ENCODE peak calls at places on chromosomes 11 and 22, in four cellular contexts. V is mucosa of descending colon, Z is lower lobe of right lung, T is IMR-90. Y is an unnamed sample.

GRCh38 chr11:107493117-107493516 is 35.5 kb upstream of the CWF19L2 start:
- DNase-seq in Z (no peak), V (no peak), T (peak; percentile 63), Y (no peak)

GRCh38 chr22:30196141-30196866 is 50.3 kb downstream of the LIF start:
- DNase-seq in V (peak; percentile 46), T (peak; percentile 100), Z (peak; percentile 87), Y (no peak)

GRCh38 chr11:121372028-121372427 is 79.5 kb downstream of the SC5D start:
- DNase-seq in Z (no peak), V (no peak), T (no peak), Y (no peak)

GRCh38 chr22:16654882-16655281 is 62.3 kb upstream of the CCT8L2 start:
- DNase-seq in T (no peak), Z (no peak), V (no peak), Y (no peak)

GRCh38 chr11:95284057-95285052 is 53.4 kb upstream of the SESN3 start:
- DNase-seq in T (no peak), V (no peak), Z (no peak), Y (no peak)

GRCh38 chr11:61392991-61393595 is 706 bp downstream of the TMEM216 start:
- DNase-seq in Z (no peak), V (peak; percentile 27), T (peak; percentile 34), Y (no peak)

GRCh38 chr22:23070418-23071162 is at the start of gene GNAZ:
- DNase-seq in Z (peak; percentile 52), T (no peak), V (peak; percentile 23), Y (no peak)

GRCh38 chr11:111351374-111352081 is 27.5 kb downstream of the POU2AF1 start:
- DNase-seq in V (no peak), Z (no peak), T (no peak), Y (no peak)

GRCh38 chr22:45290410-45290936 is 5.7 kb downstream of the UPK3A start:
- DNase-seq in V (peak; percentile 70), T (peak; percentile 83), Z (no peak), Y (no peak)

GRCh38 chr11:83191986-83192385 is 1.5 kb upstream of the ANKRD42 start:
- DNase-seq in V (no peak), T (no peak), Z (no peak), Y (no peak)

GRCh38 chr11:68017858-68018729 is 8.0 kb downstream of the ALDH3B1 start:
- DNase-seq in Z (no peak), T (no peak), V (no peak), Y (no peak)

GRCh38 chr11:131675489-131675888 is 305.1 kb downstream of the NTM start:
- DNase-seq in V (no peak), Z (no peak), T (peak; percentile 63), Y (no peak)

GRCh38 chr11:68273056-68273738 is 1.4 kb upstream of the C11orf24 start:
- DNase-seq in V (no peak), Z (no peak), T (no peak), Y (no peak)

GRCh38 chr11:126839496-126839895 is 161.1 kb downstream of the KIRREL3 start:
- DNase-seq in T (no peak), V (no peak), Z (no peak), Y (no peak)

GRCh38 chr22:45516163-45516562 is 13.5 kb downstream of the FBLN1 start:
- DNase-seq in T (no peak), V (no peak), Z (no peak), Y (no peak)

GRCh38 chr22:17562906-17563870 is at the start of gene SLC25A18:
- DNase-seq in Z (no peak), T (no peak), V (no peak), Y (no peak)

GRCh38 chr22:34283844-34284243 is 363.6 kb upstream of the LARGE1 start:
- DNase-seq in T (no peak), Z (no peak), V (no peak), Y (no peak)

GRCh38 chr11:87030458-87031054 is 7.2 kb upstream of the TMEM135 start:
- DNase-seq in T (peak; percentile 18), Z (no peak), V (no peak), Y (no peak)

GRCh38 chr11:79018371-79018849 is 422.4 kb downstream of the TENM4 start:
- DNase-seq in Z (no peak), V (no peak), T (peak; percentile 97), Y (no peak)

GRCh38 chr11:130369141-130369691 is 54.5 kb upstream of the ZBTB44 start:
- DNase-seq in T (no peak), V (no peak), Z (no peak), Y (no peak)

GRCh38 chr22:21876486-21877176 is 9.2 kb upstream of the MAPK1 start:
- DNase-seq in V (no peak), Z (no peak), T (peak; percentile 68), Y (no peak)

GRCh38 chr11:9104581-9104980 is 13.2 kb upstream of the SCUBE2 start:
- DNase-seq in V (no peak), T (no peak), Z (no peak), Y (no peak)

GRCh38 chr11:96426356-96427103 is 36.7 kb downstream of the JRKL start:
- DNase-seq in Z (no peak), T (peak; percentile 61), V (no peak), Y (peak; percentile 5)

GRCh38 chr11:65604258-65604657 is 8.7 kb upstream of the KCNK7 start:
- DNase-seq in V (no peak), T (no peak), Z (no peak), Y (no peak)

GRCh38 chr11:65609711-65610110 is 4.3 kb downstream of the MAP3K11 start:
- DNase-seq in V (no peak), T (no peak), Z (no peak), Y (no peak)

GRCh38 chr11:65609236-65609635 is 4.8 kb downstream of the MAP3K11 start:
- DNase-seq in Z (no peak), T (no peak), V (no peak), Y (no peak)

GRCh38 chr11:65607614-65608426 is 6.2 kb downstream of the MAP3K11 start:
- DNase-seq in V (no peak), Z (no peak), T (no peak), Y (no peak)

GRCh38 chr11:65606876-65607613 is 7.0 kb downstream of the MAP3K11 start:
- DNase-seq in Z (peak; percentile 94), T (peak; percentile 93), V (peak; percentile 92), Y (no peak)
- TF ChIP-seq CTCF in Z (no peak), T (no peak), V (no peak), Y (no peak)

GRCh38 chr11:47208628-47209027 is 6.1 kb upstream of the DDB2 start:
- DNase-seq in Z (no peak), V (no peak), T (no peak), Y (no peak)

GRCh38 chr11:47212938-47213337 is 1.8 kb upstream of the DDB2 start:
- DNase-seq in Z (no peak), T (no peak), V (peak; percentile 30), Y (no peak)

GRCh38 chr11:47215366-47215925 is 672 bp downstream of the DDB2 start:
- DNase-seq in T (no peak), V (no peak), Z (no peak), Y (peak; percentile 30)

GRCh38 chr11:47216141-47216798 is 1.5 kb downstream of the DDB2 start:
- DNase-seq in V (peak; percentile 78), Z (no peak), T (peak; percentile 87), Y (peak; percentile 21)

GRCh38 chr11:47213985-47214564 is 699 bp upstream of the DDB2 start:
- DNase-seq in V (peak; percentile 93), Z (peak; percentile 96), T (peak; percentile 61), Y (peak; percentile 42)
- H3K4me3 ChIP-seq in V (peak overlapping the region; percentile 46), Z (peak overlapping the region; percentile 74), T (peak overlapping the region; percentile 8), Y (peak overlapping the region; percentile 59)

GRCh38 chr11:2525941-2526807 is 81.4 kb downstream of the KCNQ1 start:
- DNase-seq in V (peak; percentile 40), Z (peak; percentile 35), T (no peak), Y (no peak)
- TF ChIP-seq CTCF in V (no peak), Z (no peak), T (no peak), Y (no peak)

DNA sequence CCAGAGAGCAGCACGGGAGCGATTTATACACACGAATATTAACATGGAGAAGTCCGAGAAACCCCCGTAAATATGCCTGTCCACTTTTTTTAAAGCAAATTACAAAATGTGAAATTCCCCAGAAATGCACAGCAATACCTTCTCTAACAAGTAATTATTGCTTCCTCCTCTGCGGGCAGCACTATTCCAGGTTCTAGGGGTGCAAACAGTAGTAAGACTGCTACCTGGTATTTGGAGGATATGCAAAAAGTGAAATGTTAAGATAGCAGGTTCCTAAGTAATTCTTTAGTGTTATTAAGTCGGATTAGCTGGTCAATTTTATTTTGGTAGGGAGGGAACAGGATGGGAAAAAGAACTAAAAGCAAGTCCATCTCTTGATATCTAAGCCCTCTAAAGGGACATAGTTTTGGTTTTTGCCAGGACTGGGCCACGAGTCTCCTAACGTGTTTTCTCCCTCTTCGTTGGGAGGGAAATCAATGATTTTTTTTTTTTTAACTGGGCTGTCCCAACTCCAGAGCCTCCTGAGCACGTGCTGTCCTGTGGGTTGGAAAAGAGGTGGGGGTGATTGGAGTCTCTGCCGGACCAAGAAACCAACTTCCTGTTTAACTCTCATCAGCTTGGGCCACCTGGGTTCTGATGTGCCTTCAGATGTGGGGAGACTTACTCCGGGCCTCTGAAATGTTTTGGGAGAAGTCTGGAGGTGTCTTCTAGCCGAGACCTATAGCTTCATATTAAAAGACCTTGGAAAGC is 1.7 kb upstream of the XBP1 start:
- DNase-seq in V (peak; percentile 51), Z (no peak), T (no peak), Y (no peak)
- H3K4me3 ChIP-seq in V (no peak overlapping the region), Z (peak overlapping the region; percentile 65), T (no peak overlapping the region), Y (peak overlapping the region; percentile 86)

DNA sequence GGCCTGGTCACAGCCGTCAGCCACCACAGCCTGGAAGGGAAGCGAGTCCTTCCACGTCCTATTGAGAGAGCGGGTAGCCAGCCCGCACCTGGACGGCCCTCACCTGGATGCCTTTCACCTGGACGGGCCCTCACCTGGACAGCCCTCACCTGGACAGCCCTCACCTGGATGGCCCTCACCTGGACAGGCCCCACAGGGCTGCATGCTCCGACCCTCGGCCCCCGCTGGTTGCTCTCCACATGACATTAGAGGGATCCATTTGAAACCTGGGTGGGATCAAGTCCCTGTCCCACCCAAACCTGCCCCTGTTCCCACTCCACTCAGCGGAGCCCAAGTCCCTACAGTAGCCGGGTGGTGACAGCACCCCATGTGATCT is 3.7 kb downstream of the C1QTNF6 start:
- DNase-seq in Z (peak; percentile 40), V (no peak), T (no peak), Y (no peak)
- TF ChIP-seq CTCF in Z (no peak), V (no peak), T (no peak), Y (no peak)

GRCh38 chr11:2158966-2159365 is 2.0 kb downstream of the INS start:
- DNase-seq in Z (no peak), V (no peak), T (no peak), Y (no peak)
- H3K4me3 ChIP-seq in Z (no peak overlapping the region), V (no peak overlapping the region), T (no peak overlapping the region), Y (no peak overlapping the region)

GRCh38 chr11:117509543-117509942 is 181.9 kb downstream of the CEP164 start:
- DNase-seq in Z (no peak), T (no peak), V (no peak), Y (no peak)
- TF ChIP-seq CTCF in Z (no peak), T (no peak), V (no peak), Y (no peak)

DNA sequence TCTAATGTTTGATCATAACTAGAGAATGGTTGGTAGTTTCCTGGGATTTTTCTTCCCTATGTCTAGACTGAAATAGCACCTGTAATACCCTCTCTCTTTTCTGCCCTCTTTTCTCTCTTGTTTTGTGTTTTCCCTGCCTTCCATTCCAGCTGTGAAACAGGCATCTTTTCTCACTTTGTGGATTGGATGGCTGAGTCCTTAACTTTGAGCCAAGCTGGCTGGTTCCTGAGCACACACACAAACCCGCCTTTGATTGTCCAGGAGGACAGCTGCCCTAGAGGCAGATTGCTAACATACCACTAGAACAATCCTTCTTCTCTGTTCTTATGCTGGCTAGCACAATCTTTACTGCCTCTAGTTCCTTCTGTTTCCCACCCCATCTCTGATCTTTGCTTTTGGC is 17.7 kb downstream of the CTNND1 start:
- DNase-seq in Z (no peak), V (no peak), T (peak; percentile 63), Y (no peak)
- H3K4me3 ChIP-seq in Z (peak overlapping the region; percentile 19), V (no peak overlapping the region), T (no peak overlapping the region), Y (no peak overlapping the region)